ENCODE peak calls at places on chromosome 13, in six cellular contexts. V, B, K, A, G and N are unnamed samples.

GRCh38 chr13:51739403-51740112 is 64.4 kb downstream of the DHRS12 start:
- DNase-seq in V (no peak), G (no peak), K (no peak), A (no peak), B (no peak), N (no peak)

GRCh38 chr13:86464193-86464592 is 665.0 kb upstream of the SLITRK6 start:
- DNase-seq in K (no peak), B (no peak), V (no peak), G (no peak), A (no peak), N (no peak)

GRCh38 chr13:44312898-44313551 is 60.6 kb upstream of the SERP2 start:
- DNase-seq in G (peak), A (no peak), V (no peak), K (no peak), B (no peak), N (no peak)

GRCh38 chr13:29435125-29435911 is 160.2 kb downstream of the SLC7A1 start:
- DNase-seq in G (peak), K (no peak), V (no peak), A (no peak), B (no peak), N (no peak)

GRCh38 chr13:48586591-48587103 is 53.8 kb upstream of the RCBTB2 start:
- DNase-seq in G (peak), B (no peak), K (no peak), A (no peak), V (peak), N (no peak)

GRCh38 chr13:23871616-23872220 is 17.5 kb downstream of the MIPEP start:
- DNase-seq in V (no peak), B (no peak), G (no peak), K (no peak), A (no peak), N (no peak)

GRCh38 chr13:22455036-22455435 is 725.7 kb upstream of the SGCG start:
- DNase-seq in V (no peak), G (no peak), A (no peak), B (no peak), K (no peak), N (no peak)

GRCh38 chr13:80173224-80173623 is 167.7 kb downstream of the SPRY2 start:
- DNase-seq in G (no peak), V (no peak), A (no peak), B (no peak), K (no peak), N (no peak)

GRCh38 chr13:67736646-67737420 is 506.7 kb upstream of the PCDH9 start:
- DNase-seq in A (no peak), G (peak), K (no peak), V (peak), B (no peak), N (peak)

GRCh38 chr13:48318714-48319457 is 15.3 kb downstream of the RB1 start:
- DNase-seq in V (no peak), G (no peak), A (no peak), B (no peak), K (no peak), N (no peak)

GRCh38 chr13:70568571-70568970 is 460.3 kb upstream of the KLHL1 start:
- DNase-seq in A (no peak), V (no peak), B (no peak), G (no peak), K (no peak), N (no peak)

GRCh38 chr13:46743191-46743590 is 53.8 kb downstream of the ESD start:
- DNase-seq in G (no peak), A (no peak), K (no peak), B (no peak), V (no peak), N (no peak)